ENCODE peak calls at places on chromosome X, in seven cellular contexts. One of them, this sample, is unnamed.

GRCh38 chrX:103584606-103585005 is 709 bp upstream of the TCEAL4 start:
- DNase-seq in tibial nerve: no peak
- DNase-seq in HepG2: no peak
- DNase-seq in A549: peak
- DNase-seq in ovary: no peak
- DNase-seq in transverse colon: no peak
- DNase-seq in GM12878: no peak
- DNase-seq in this sample: no peak

GRCh38 chrX:67780694-67781109 is 236.9 kb downstream of the AR start:
- DNase-seq in HepG2: no peak
- DNase-seq in GM12878: no peak
- DNase-seq in A549: peak
- DNase-seq in tibial nerve: peak
- DNase-seq in transverse colon: peak
- DNase-seq in ovary: peak
- DNase-seq in this sample: peak

GRCh38 chrX:133640161-133641015 is 225.1 kb upstream of the GPC4 start:
- DNase-seq in HepG2: no peak
- DNase-seq in GM12878: no peak
- DNase-seq in ovary: no peak
- DNase-seq in tibial nerve: no peak
- DNase-seq in A549: no peak
- DNase-seq in transverse colon: no peak
- DNase-seq in this sample: no peak

GRCh38 chrX:124388562-124388961 is 42.2 kb downstream of the SH2D1A start:
- DNase-seq in A549: peak
- DNase-seq in HepG2: peak
- DNase-seq in transverse colon: peak
- DNase-seq in GM12878: no peak
- DNase-seq in ovary: peak
- DNase-seq in tibial nerve: peak
- DNase-seq in this sample: no peak

GRCh38 chrX:103063191-103063845 is 653 bp downstream of the BEX1 start:
- DNase-seq in ovary: peak
- DNase-seq in transverse colon: no peak
- DNase-seq in GM12878: no peak
- DNase-seq in HepG2: peak
- DNase-seq in tibial nerve: no peak
- DNase-seq in A549: no peak
- DNase-seq in this sample: no peak

GRCh38 chrX:65586491-65586890 is 51.9 kb upstream of the LAS1L start:
- DNase-seq in ovary: no peak
- DNase-seq in transverse colon: no peak
- DNase-seq in tibial nerve: no peak
- DNase-seq in A549: no peak
- DNase-seq in GM12878: no peak
- DNase-seq in HepG2: no peak
- DNase-seq in this sample: no peak

GRCh38 chrX:105876658-105877057 is 54.3 kb downstream of the NRK start:
- DNase-seq in GM12878: no peak
- DNase-seq in HepG2: peak
- DNase-seq in tibial nerve: no peak
- DNase-seq in A549: peak
- DNase-seq in transverse colon: no peak
- DNase-seq in ovary: no peak
- DNase-seq in this sample: no peak

GRCh38 chrX:48761674-48762471 is at the start of gene GLOD5:
- DNase-seq in A549: peak
- DNase-seq in transverse colon: peak
- DNase-seq in ovary: no peak
- DNase-seq in HepG2: peak
- DNase-seq in GM12878: no peak
- DNase-seq in tibial nerve: no peak
- DNase-seq in this sample: no peak

GRCh38 chrX:121987835-121988234 is 940.4 kb downstream of the GLUD2 start:
- DNase-seq in HepG2: no peak
- DNase-seq in tibial nerve: no peak
- DNase-seq in GM12878: no peak
- DNase-seq in A549: no peak
- DNase-seq in transverse colon: no peak
- DNase-seq in ovary: no peak
- DNase-seq in this sample: no peak

GRCh38 chrX:23118890-23119527 is 119.2 kb downstream of the DDX53 start:
- DNase-seq in GM12878: no peak
- DNase-seq in tibial nerve: no peak
- DNase-seq in ovary: no peak
- DNase-seq in HepG2: no peak
- DNase-seq in transverse colon: no peak
- DNase-seq in A549: no peak
- DNase-seq in this sample: no peak

GRCh38 chrX:139194571-139195280 is 335.8 kb upstream of the F9 start:
- DNase-seq in HepG2: no peak
- DNase-seq in transverse colon: peak
- DNase-seq in GM12878: no peak
- DNase-seq in ovary: peak
- DNase-seq in tibial nerve: no peak
- DNase-seq in A549: no peak
- DNase-seq in this sample: no peak

GRCh38 chrX:72131317-72132294 is at the start of gene RTL5:
- DNase-seq in A549: peak
- DNase-seq in ovary: peak
- DNase-seq in GM12878: no peak
- DNase-seq in tibial nerve: peak
- DNase-seq in HepG2: peak
- DNase-seq in transverse colon: peak
- DNase-seq in this sample: peak

GRCh38 chrX:48919360-48919821 is 567 bp upstream of the PIM2 start:
- DNase-seq in transverse colon: no peak
- DNase-seq in GM12878: no peak
- DNase-seq in ovary: no peak
- DNase-seq in HepG2: no peak
- DNase-seq in A549: no peak
- DNase-seq in tibial nerve: no peak
- DNase-seq in this sample: no peak

GRCh38 chrX:115560978-115561604 is at the start of gene PLS3:
- DNase-seq in ovary: peak
- DNase-seq in tibial nerve: peak
- DNase-seq in A549: peak
- DNase-seq in transverse colon: peak
- DNase-seq in GM12878: no peak
- DNase-seq in HepG2: peak
- DNase-seq in this sample: peak

GRCh38 chrX:49278081-49278480 is 8.5 kb downstream of the PPP1R3F start:
- DNase-seq in tibial nerve: no peak
- DNase-seq in ovary: no peak
- DNase-seq in HepG2: no peak
- DNase-seq in A549: no peak
- DNase-seq in GM12878: no peak
- DNase-seq in transverse colon: no peak
- DNase-seq in this sample: no peak

GRCh38 chrX:10568428-10568827 is 52.0 kb downstream of the MID1 start:
- DNase-seq in HepG2: no peak
- DNase-seq in tibial nerve: no peak
- DNase-seq in ovary: no peak
- DNase-seq in transverse colon: no peak
- DNase-seq in A549: no peak
- DNase-seq in GM12878: no peak
- DNase-seq in this sample: no peak

GRCh38 chrX:16712116-16712824 is at the start of gene CTPS2:
- DNase-seq in ovary: peak
- DNase-seq in tibial nerve: peak
- DNase-seq in A549: peak
- DNase-seq in transverse colon: peak
- DNase-seq in GM12878: no peak
- DNase-seq in HepG2: peak
- DNase-seq in this sample: peak

GRCh38 chrX:119121341-119121740 is 6.3 kb downstream of the KIAA1210 start:
- DNase-seq in transverse colon: no peak
- DNase-seq in A549: no peak
- DNase-seq in GM12878: no peak
- DNase-seq in tibial nerve: no peak
- DNase-seq in ovary: no peak
- DNase-seq in HepG2: no peak
- DNase-seq in this sample: no peak

GRCh38 chrX:97021680-97022079 is 138.0 kb downstream of the RPA4 start:
- DNase-seq in GM12878: no peak
- DNase-seq in transverse colon: no peak
- DNase-seq in HepG2: no peak
- DNase-seq in ovary: no peak
- DNase-seq in A549: no peak
- DNase-seq in tibial nerve: no peak
- DNase-seq in this sample: no peak

GRCh38 chrX:24396930-24397277 is 36.5 kb downstream of the SUPT20HL1 start:
- DNase-seq in A549: no peak
- DNase-seq in HepG2: no peak
- DNase-seq in tibial nerve: no peak
- DNase-seq in transverse colon: no peak
- DNase-seq in ovary: no peak
- DNase-seq in GM12878: no peak
- DNase-seq in this sample: no peak

GRCh38 chrX:136353519-136354095 is 52.8 kb downstream of the ADGRG4 start:
- DNase-seq in HepG2: no peak
- DNase-seq in tibial nerve: no peak
- DNase-seq in GM12878: no peak
- DNase-seq in transverse colon: no peak
- DNase-seq in A549: no peak
- DNase-seq in ovary: no peak
- DNase-seq in this sample: no peak

GRCh38 chrX:24515447-24515846 is 50.4 kb downstream of the PDK3 start:
- DNase-seq in transverse colon: no peak
- DNase-seq in ovary: no peak
- DNase-seq in HepG2: no peak
- DNase-seq in tibial nerve: no peak
- DNase-seq in GM12878: no peak
- DNase-seq in A549: peak
- DNase-seq in this sample: no peak

GRCh38 chrX:112008724-112009123 is 73.9 kb downstream of the TRPC5 start:
- DNase-seq in ovary: no peak
- DNase-seq in GM12878: no peak
- DNase-seq in HepG2: no peak
- DNase-seq in A549: no peak
- DNase-seq in tibial nerve: no peak
- DNase-seq in transverse colon: no peak
- DNase-seq in this sample: no peak

GRCh38 chrX:134604701-134605271 is 53.5 kb downstream of the PLAC1 start:
- DNase-seq in transverse colon: no peak
- DNase-seq in GM12878: no peak
- DNase-seq in tibial nerve: no peak
- DNase-seq in HepG2: no peak
- DNase-seq in ovary: peak
- DNase-seq in A549: peak
- DNase-seq in this sample: no peak

DNA sequence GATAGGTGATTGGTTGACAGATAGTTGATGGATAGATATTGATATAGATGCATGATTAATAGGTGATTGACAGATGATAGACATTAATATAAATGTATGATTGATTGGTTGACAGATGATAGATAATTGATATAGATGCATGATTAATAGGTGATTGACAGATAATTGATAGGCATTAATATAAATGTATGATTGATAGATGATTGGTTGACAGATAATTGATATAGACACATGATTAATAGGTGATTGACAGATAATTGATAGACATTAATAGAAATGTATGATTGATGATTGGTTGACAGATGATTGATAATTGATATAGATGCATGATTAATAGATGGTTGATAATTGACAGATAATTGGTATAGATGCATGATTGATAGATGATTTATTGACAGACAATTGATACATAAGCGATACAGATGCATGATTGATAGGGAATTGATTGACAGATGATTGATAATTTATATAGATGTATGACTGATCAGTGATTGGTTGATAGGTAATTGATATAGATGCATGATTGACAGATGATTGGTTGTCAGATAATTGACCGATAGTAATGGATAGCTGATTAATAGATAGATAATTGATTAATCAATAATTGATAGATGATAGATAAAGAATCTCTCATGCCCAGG is 44.9 kb upstream of the PPP2R3B start:
- DNase-seq in transverse colon: no peak
- DNase-seq in ovary: no peak
- DNase-seq in tibial nerve: no peak
- DNase-seq in HepG2: no peak
- DNase-seq in A549: no peak
- DNase-seq in GM12878: no peak
- DNase-seq in this sample: no peak
- TF ChIP-seq EP300 in transverse colon: no peak
- TF ChIP-seq EP300 in ovary: no peak
- TF ChIP-seq EP300 in tibial nerve: no peak
- TF ChIP-seq EP300 in HepG2: no peak
- TF ChIP-seq EP300 in A549: no peak
- TF ChIP-seq EP300 in GM12878: no peak
- TF ChIP-seq EP300 in this sample: no peak

DNA sequence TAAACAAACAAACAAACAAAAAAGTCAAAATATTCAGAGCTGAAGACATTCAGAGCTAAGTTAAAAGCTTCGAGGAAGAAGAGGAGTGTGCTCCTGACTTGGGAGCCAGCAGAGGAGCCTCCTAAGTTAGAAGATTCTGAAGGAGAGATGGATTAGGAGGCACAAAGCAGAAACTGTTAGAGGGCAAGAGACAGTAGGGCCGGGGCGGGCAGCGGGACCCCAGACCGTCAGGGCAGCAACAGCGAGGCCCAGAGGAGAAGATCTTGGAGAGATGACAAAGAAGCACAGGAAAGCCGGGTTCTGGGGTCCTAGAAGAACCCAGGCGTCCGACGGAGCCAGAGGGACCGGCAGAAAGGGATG is 682 bp downstream of the KLHL13 start:
- DNase-seq in GM12878: no peak
- DNase-seq in ovary: no peak
- DNase-seq in HepG2: no peak
- DNase-seq in transverse colon: no peak
- DNase-seq in A549: no peak
- DNase-seq in tibial nerve: no peak
- DNase-seq in this sample: no peak
- H3K27ac ChIP-seq in GM12878: no peak
- H3K27ac ChIP-seq in ovary: peak
- H3K27ac ChIP-seq in HepG2: no peak
- H3K27ac ChIP-seq in transverse colon: peak
- H3K27ac ChIP-seq in A549: no peak
- H3K27ac ChIP-seq in tibial nerve: peak
- H3K27ac ChIP-seq in this sample: peak

GRCh38 chrX:68867458-68868166 is 38.8 kb downstream of the EFNB1 start:
- DNase-seq in transverse colon: no peak
- DNase-seq in ovary: peak
- DNase-seq in A549: no peak
- DNase-seq in HepG2: no peak
- DNase-seq in GM12878: no peak
- DNase-seq in tibial nerve: no peak
- DNase-seq in this sample: no peak
- H3K4me3 ChIP-seq in transverse colon: no peak
- H3K4me3 ChIP-seq in ovary: no peak
- H3K4me3 ChIP-seq in A549: no peak
- H3K4me3 ChIP-seq in HepG2: no peak
- H3K4me3 ChIP-seq in GM12878: no peak
- H3K4me3 ChIP-seq in tibial nerve: no peak
- H3K4me3 ChIP-seq in this sample: no peak

DNA sequence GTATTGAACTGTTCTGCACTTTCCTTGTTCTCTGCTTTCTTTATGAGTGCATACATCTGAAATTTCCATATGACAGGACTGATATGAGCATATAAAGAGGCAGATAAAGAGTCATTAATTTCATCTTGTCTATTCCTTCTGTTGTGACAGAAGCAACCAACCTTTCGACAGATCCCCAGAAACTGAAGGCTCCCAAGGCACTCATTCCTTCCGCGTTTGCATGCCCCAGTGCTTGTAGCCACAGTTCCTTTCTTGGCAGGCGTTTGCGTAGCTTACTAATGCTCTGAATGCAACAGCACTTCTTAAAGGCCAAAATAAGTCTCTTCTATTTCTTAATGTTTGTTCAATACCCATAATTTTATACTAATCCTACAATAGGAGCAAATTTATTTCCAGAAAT is 94.0 kb upstream of the TBL1X start:
- DNase-seq in GM12878: no peak
- DNase-seq in transverse colon: no peak
- DNase-seq in tibial nerve: peak
- DNase-seq in HepG2: no peak
- DNase-seq in ovary: no peak
- DNase-seq in A549: no peak
- DNase-seq in this sample: no peak
- TF ChIP-seq EP300 in GM12878: no peak
- TF ChIP-seq EP300 in transverse colon: no peak
- TF ChIP-seq EP300 in tibial nerve: no peak
- TF ChIP-seq EP300 in HepG2: no peak
- TF ChIP-seq EP300 in ovary: no peak
- TF ChIP-seq EP300 in A549: no peak
- TF ChIP-seq EP300 in this sample: no peak